ENCODE peak calls at places on chromosomes 6 and 20, in five cellular contexts. One of them, this sample, is unnamed.

GRCh38 chr6:25995507-25995906 is 32.9 kb downstream of the TRIM38 start:
- DNase-seq in RPMI8226: no peak
- DNase-seq in head of caudate nucleus: no peak
- DNase-seq in body of pancreas: no peak
- DNase-seq in ovary: no peak
- DNase-seq in this sample: no peak

GRCh38 chr6:5713519-5713918 is 293.2 kb downstream of the NRN1 start:
- DNase-seq in RPMI8226: no peak
- DNase-seq in head of caudate nucleus: no peak
- DNase-seq in body of pancreas: no peak
- DNase-seq in ovary: no peak
- DNase-seq in this sample: no peak

GRCh38 chr6:168667428-168667805 is 226.4 kb downstream of the SMOC2 start:
- DNase-seq in RPMI8226: no peak
- DNase-seq in head of caudate nucleus: no peak
- DNase-seq in body of pancreas: no peak
- DNase-seq in ovary: no peak
- DNase-seq in this sample: no peak

GRCh38 chr6:45714795-45715507 is 300.7 kb downstream of the CLIC5 start:
- DNase-seq in RPMI8226: peak
- DNase-seq in head of caudate nucleus: peak
- DNase-seq in body of pancreas: peak
- DNase-seq in ovary: peak
- DNase-seq in this sample: peak

GRCh38 chr6:134722429-134722828 is 227.5 kb downstream of the ALDH8A1 start:
- DNase-seq in RPMI8226: no peak
- DNase-seq in head of caudate nucleus: no peak
- DNase-seq in body of pancreas: no peak
- DNase-seq in ovary: no peak
- DNase-seq in this sample: no peak

GRCh38 chr6:73129653-73130443 is 95.4 kb downstream of the KHDC1L start:
- DNase-seq in RPMI8226: peak
- DNase-seq in head of caudate nucleus: peak
- DNase-seq in body of pancreas: peak
- DNase-seq in ovary: peak
- DNase-seq in this sample: peak

GRCh38 chr20:49447946-49448809 is 34.3 kb downstream of the KCNB1 start:
- DNase-seq in RPMI8226: no peak
- DNase-seq in head of caudate nucleus: no peak
- DNase-seq in body of pancreas: no peak
- DNase-seq in ovary: peak
- DNase-seq in this sample: no peak

GRCh38 chr6:157760589-157761330 is 62.3 kb upstream of the SNX9 start:
- DNase-seq in RPMI8226: peak
- DNase-seq in head of caudate nucleus: no peak
- DNase-seq in body of pancreas: no peak
- DNase-seq in ovary: no peak
- DNase-seq in this sample: no peak

GRCh38 chr6:119105262-119105661 is 26.8 kb upstream of the FAM184A start:
- DNase-seq in RPMI8226: no peak
- DNase-seq in head of caudate nucleus: no peak
- DNase-seq in body of pancreas: no peak
- DNase-seq in ovary: no peak
- DNase-seq in this sample: no peak

GRCh38 chr6:49225471-49225870 is 237.6 kb downstream of the MMUT start:
- DNase-seq in RPMI8226: no peak
- DNase-seq in head of caudate nucleus: no peak
- DNase-seq in body of pancreas: no peak
- DNase-seq in ovary: no peak
- DNase-seq in this sample: no peak

GRCh38 chr20:62745279-62745958 is 36.8 kb downstream of the NTSR1 start:
- DNase-seq in RPMI8226: no peak
- DNase-seq in head of caudate nucleus: no peak
- DNase-seq in body of pancreas: no peak
- DNase-seq in ovary: no peak
- DNase-seq in this sample: no peak

GRCh38 chr6:48610846-48611245 is 499.8 kb upstream of the PTCHD4 start:
- DNase-seq in RPMI8226: no peak
- DNase-seq in head of caudate nucleus: no peak
- DNase-seq in body of pancreas: no peak
- DNase-seq in ovary: no peak
- DNase-seq in this sample: no peak

GRCh38 chr6:38080889-38081288 is 261.4 kb downstream of the ZFAND3 start:
- DNase-seq in RPMI8226: no peak
- DNase-seq in head of caudate nucleus: no peak
- DNase-seq in body of pancreas: no peak
- DNase-seq in ovary: no peak
- DNase-seq in this sample: no peak

This sample was measured in D341Med.